ENCODE peak calls at places on chromosomes 7 and 10, in six cellular contexts. Z is HEK293T, C is IMR-90, O is A549, S is GM12878, W is HepG2. X is an unnamed sample.

GRCh38 chr10:124271671-124272070 is 147.1 kb downstream of the OAT start:
- DNase-seq in O (no peak), W (no peak), S (no peak), Z (no peak), C (no peak), X (no peak)

GRCh38 chr7:16471933-16472332 is 6.4 kb upstream of the SOSTDC1 start:
- DNase-seq in O (no peak), S (no peak), W (peak; percentile 43), Z (no peak), C (no peak), X (no peak)

GRCh38 chr7:47636111-47636692 is 54.3 kb upstream of the TNS3 start:
- DNase-seq in Z (no peak), W (peak; percentile 41), O (no peak), C (no peak), S (no peak), X (no peak)

GRCh38 chr10:76942556-76943416 is 694.8 kb downstream of the KCNMA1 start:
- DNase-seq in C (peak; percentile 29), W (no peak), S (no peak), Z (no peak), O (no peak), X (no peak)

GRCh38 chr10:62046522-62047239 is 145.2 kb downstream of the ARID5B start:
- DNase-seq in O (no peak), W (peak; percentile 67), S (peak; percentile 55), C (peak; percentile 47), Z (no peak), X (no peak)

GRCh38 chr10:87632439-87632838 is 27.2 kb upstream of the PAPSS2 start:
- DNase-seq in Z (no peak), O (no peak), S (no peak), C (no peak), W (no peak), X (no peak)

GRCh38 chr10:21498416-21498815 is 27.1 kb downstream of the SKIDA1 start:
- DNase-seq in W (no peak), Z (no peak), O (no peak), S (no peak), C (no peak), X (no peak)

GRCh38 chr7:129828989-129829676 is 123.6 kb downstream of the UBE2H start:
- DNase-seq in S (no peak), Z (no peak), W (no peak), C (no peak), O (no peak), X (no peak)

GRCh38 chr7:116522247-116522646 is 2.6 kb upstream of the CAV1 start:
- DNase-seq in O (peak; percentile 80), Z (no peak), W (peak; percentile 10), C (peak; percentile 84), S (no peak), X (no peak)

GRCh38 chr7:110522061-110522750 is 568.7 kb upstream of the LRRN3 start:
- DNase-seq in C (peak; percentile 18), O (peak; percentile 73), Z (no peak), W (peak; percentile 4), S (no peak), X (no peak)

GRCh38 chr7:140610204-140611165 is 30.1 kb downstream of the DENND2A start:
- DNase-seq in C (peak; percentile 32), W (no peak), S (no peak), O (no peak), Z (no peak), X (no peak)

GRCh38 chr10:43137971-43138756 is at the start of gene CSGALNACT2:
- DNase-seq in C (peak; percentile 86), O (peak; percentile 82), W (peak; percentile 59), Z (peak; percentile 80), S (no peak), X (peak; percentile 92)

GRCh38 chr7:106012935-106013439 is 49.9 kb downstream of the CDHR3 start:
- DNase-seq in S (no peak), Z (no peak), O (no peak), W (no peak), C (peak; percentile 93), X (no peak)

GRCh38 chr10:110872984-110873569 is 1.3 kb downstream of the PDCD4 start:
- DNase-seq in S (no peak), Z (no peak), W (no peak), O (no peak), C (no peak), X (no peak)

GRCh38 chr10:110873951-110874350 is 2.2 kb downstream of the PDCD4 start:
- DNase-seq in Z (no peak), S (no peak), C (no peak), W (no peak), O (no peak), X (no peak)

GRCh38 chr10:110871236-110872084 is at the start of gene PDCD4:
- DNase-seq in O (peak; percentile 98), W (peak; percentile 94), S (peak; percentile 86), Z (peak; percentile 99), C (peak; percentile 96), X (peak; percentile 97)

GRCh38 chr10:110870823-110871235 is 899 bp upstream of the PDCD4 start:
- DNase-seq in O (no peak), S (no peak), Z (no peak), W (no peak), C (no peak), X (no peak)

DNA sequence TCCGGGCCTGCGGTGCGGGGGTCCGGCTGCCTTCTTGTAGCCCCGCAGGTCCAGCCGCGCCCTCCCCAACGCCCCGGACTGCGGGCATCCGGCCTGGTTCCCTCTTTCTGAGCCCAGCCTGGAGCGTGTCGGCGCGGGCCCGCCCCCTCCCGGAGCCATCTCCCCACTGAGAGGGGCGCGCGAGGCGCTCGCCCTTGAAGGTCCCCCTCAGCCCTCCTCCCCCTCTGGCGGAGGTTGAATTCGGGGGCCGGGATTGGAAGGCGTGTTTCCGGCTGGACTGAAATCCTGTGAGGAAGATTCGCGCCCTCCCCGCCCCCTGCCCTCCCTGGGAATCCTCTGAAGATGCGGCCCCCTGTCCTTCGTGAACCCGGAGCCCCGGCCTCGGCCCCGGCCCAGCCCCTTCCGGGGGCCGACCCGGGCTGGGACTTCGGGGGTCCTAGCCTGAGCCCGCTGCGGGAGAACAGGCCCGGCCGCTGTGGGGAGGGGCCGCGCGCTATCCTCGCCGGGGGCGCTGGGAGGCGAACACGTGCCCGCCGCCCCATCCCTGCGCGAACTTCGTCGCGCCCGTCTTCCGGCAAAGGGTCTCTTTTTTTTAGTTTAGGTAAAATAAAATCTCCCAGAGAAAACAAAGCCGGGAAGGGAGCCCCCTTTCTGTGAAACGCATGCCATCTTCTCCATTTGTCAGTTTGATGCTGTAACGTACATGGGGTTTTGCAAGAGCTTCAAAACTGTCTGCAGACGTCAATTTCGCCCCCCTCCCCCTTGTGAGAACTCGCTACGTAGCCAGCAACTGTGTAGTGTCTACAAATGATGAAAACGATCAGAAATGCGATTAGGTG is 636 bp downstream of the PDCD4 start:
- DNase-seq in Z (peak; percentile 61), S (no peak), W (peak; percentile 69), O (peak; percentile 88), C (peak; percentile 81), X (peak; percentile 50)
- TF ChIP-seq BHLHE40 in Z (no peak), S (peak; percentile 64), W (no peak), O (no peak), C (peak; percentile 28), X (no peak)

DNA sequence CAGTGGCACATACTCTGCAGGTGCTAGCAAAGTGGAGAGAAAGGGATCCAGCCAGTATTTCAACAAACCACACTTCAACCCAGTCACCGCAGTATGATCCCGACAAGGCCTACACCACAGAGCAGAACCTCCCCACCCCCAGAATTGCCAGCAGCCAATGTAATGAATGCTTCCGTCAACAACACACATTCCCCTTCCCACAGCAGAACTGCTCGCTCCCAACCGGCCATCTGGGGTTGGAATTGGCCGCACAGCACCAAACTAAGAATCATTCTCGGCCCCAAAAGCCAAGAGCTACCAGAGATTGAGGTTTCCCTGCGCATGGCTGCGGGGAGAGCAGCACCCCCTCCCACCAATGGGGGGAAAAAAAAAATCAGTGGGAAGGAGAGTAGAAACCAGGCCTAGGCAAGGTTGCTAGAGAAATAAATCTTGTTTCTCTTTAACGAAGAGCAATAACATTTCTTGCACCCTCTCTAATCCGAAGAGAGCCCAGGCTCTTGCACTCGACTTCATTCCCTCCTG is 1.1 kb downstream of the WASL start:
- DNase-seq in S (no peak), C (peak; percentile 88), W (peak; percentile 87), O (peak; percentile 72), Z (peak; percentile 56), X (peak; percentile 83)
- TF ChIP-seq BHLHE40 in S (no peak), C (peak; percentile 14), W (no peak), O (no peak), Z (no peak), X (no peak)

DNA sequence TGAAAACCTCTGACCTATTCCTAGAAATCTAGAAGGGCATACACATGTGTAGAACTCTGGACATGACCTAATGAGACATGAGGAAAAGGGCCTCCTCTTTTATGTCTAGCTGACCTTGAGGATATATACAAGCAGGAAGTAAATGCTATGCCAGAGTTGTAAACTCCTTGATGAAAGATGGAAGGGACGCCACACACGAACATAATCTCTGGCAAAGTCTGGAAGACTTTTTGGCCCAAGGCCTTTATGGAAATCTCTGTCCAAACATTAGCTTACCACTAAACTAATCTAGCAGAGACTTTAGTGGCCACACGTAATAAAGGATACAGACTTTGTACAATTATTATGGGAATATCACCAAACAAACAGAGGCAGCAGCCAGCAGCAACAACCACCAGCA is 138.1 kb upstream of the THSD7A start:
- DNase-seq in W (no peak), O (no peak), Z (no peak), S (no peak), C (no peak), X (no peak)
- TF ChIP-seq BHLHE40 in W (no peak), O (no peak), Z (no peak), S (no peak), C (no peak), X (no peak)

DNA sequence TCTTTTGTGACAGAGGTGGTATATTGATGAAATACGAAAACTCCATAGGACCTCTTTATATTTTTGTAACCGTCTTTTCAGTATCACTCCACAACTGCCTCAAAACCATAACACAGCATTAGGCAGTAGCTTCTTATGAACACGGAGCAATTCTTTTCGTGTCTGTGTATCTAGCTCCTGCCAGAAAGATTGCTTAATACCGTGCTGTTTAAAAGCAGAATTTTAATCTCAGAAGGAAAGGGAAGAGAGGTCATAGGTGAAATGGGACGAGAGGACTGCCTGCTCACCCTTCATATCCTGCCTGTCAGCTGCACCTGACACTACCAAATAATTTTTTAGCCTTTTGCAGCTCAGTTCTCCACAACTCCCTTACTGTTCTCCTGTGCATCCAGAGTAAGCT is 200.7 kb downstream of the DNAH11 start:
- DNase-seq in C (no peak), Z (no peak), W (no peak), O (no peak), S (no peak), X (no peak)
- TF ChIP-seq BHLHE40 in C (no peak), Z (no peak), W (no peak), O (no peak), S (no peak), X (no peak)

GRCh38 chr7:949021-949934 is 5.2 kb downstream of the ADAP1 start:
- DNase-seq in C (no peak), W (no peak), S (no peak), Z (no peak), O (no peak), X (no peak)
- TF ChIP-seq BHLHE40 in C (no peak), W (no peak), S (no peak), Z (no peak), O (no peak), X (no peak)

GRCh38 chr7:80213814-80214213 is 79.2 kb downstream of the GNAI1 start:
- DNase-seq in W (peak; percentile 20), S (no peak), O (no peak), C (no peak), Z (no peak), X (no peak)
- TF ChIP-seq BHLHE40 in W (no peak), S (no peak), O (no peak), C (no peak), Z (no peak), X (no peak)

X was measured in K562.